ENCODE peak calls at places on chromosomes 4 and X, in six cellular contexts. V, O, U, N, H and W are unnamed samples.

GRCh38 chrX:65871671-65872311 is 168.1 kb downstream of the VSIG4 start:
- DNase-seq in V (no peak), O (no peak), U (no peak), N (peak; percentile 64), H (peak; percentile 50), W (no peak)

GRCh38 chrX:135295238-135295943 is 13.9 kb upstream of the ETDC start:
- DNase-seq in V (no peak), O (peak; percentile 59), U (no peak), N (peak; percentile 19), H (peak; percentile 9), W (peak; percentile 48)

GRCh38 chr4:91298156-91298700 is 1005.5 kb upstream of the GRID2 start:
- DNase-seq in V (no peak), O (no peak), U (no peak), N (no peak), H (no peak), W (no peak)

GRCh38 chr4:8459867-8460453 is 19.4 kb downstream of the TRMT44 start:
- DNase-seq in V (no peak), O (no peak), U (no peak), N (peak; percentile 64), H (no peak), W (no peak)

GRCh38 chr4:174808836-174809235 is 20.2 kb downstream of the GLRA3 start:
- DNase-seq in V (no peak), O (no peak), U (no peak), N (no peak), H (no peak), W (no peak)

GRCh38 chr4:1824746-1825145 is 31.2 kb downstream of the LETM1 start:
- DNase-seq in V (no peak), O (no peak), U (no peak), N (no peak), H (no peak), W (no peak)

GRCh38 chrX:111244238-111244750 is 26.0 kb downstream of the CAPN6 start:
- DNase-seq in V (no peak), O (peak; percentile 50), U (no peak), N (no peak), H (no peak), W (no peak)

GRCh38 chr4:151669990-151670389 is 90.8 kb downstream of the GATB start:
- DNase-seq in V (no peak), O (no peak), U (no peak), N (no peak), H (no peak), W (no peak)

GRCh38 chr4:38983756-38984647 is 48.2 kb downstream of the TMEM156 start:
- DNase-seq in V (no peak), O (peak; percentile 11), U (no peak), N (no peak), H (no peak), W (no peak)

GRCh38 chr4:100581337-100581736 is 63.5 kb upstream of the EMCN start:
- DNase-seq in V (no peak), O (no peak), U (no peak), N (no peak), H (no peak), W (no peak)

GRCh38 chr4:82247171-82247570 is 126.6 kb downstream of the HNRNPD start:
- DNase-seq in V (no peak), O (no peak), U (no peak), N (no peak), H (no peak), W (no peak)

GRCh38 chrX:118724775-118725174 is 2.6 kb upstream of the IL13RA1 start:
- DNase-seq in V (no peak), O (no peak), U (no peak), N (no peak), H (no peak), W (no peak)

GRCh38 chr4:2910409-2910808 is 52.8 kb downstream of the NOP14 start:
- DNase-seq in V (no peak), O (no peak), U (no peak), N (no peak), H (no peak), W (no peak)

GRCh38 chr4:153771058-153771457 is 11.2 kb upstream of the RNF175 start:
- DNase-seq in V (no peak), O (no peak), U (no peak), N (no peak), H (no peak), W (no peak)

GRCh38 chr4:70632028-70632427 is 3.5 kb downstream of the ENAM start:
- DNase-seq in V (no peak), O (no peak), U (no peak), N (no peak), H (no peak), W (no peak)

GRCh38 chr4:109818268-109818667 is 2.7 kb downstream of the GAR1 start:
- DNase-seq in V (no peak), O (no peak), U (no peak), N (no peak), H (no peak), W (no peak)

GRCh38 chr4:3384771-3385701 is 56.7 kb upstream of the HGFAC start:
- DNase-seq in V (no peak), O (no peak), U (no peak), N (peak; percentile 41), H (no peak), W (peak; percentile 83)

GRCh38 chrX:150643271-150643670 is 49.9 kb upstream of the MTMR1 start:
- DNase-seq in V (no peak), O (no peak), U (no peak), N (no peak), H (no peak), W (no peak)

GRCh38 chr4:130812117-130812765 is 1716.3 kb downstream of the C4orf33 start:
- DNase-seq in V (no peak), O (no peak), U (no peak), N (no peak), H (no peak), W (no peak)

GRCh38 chrX:107686792-107687191 is 58.5 kb downstream of the PRPS1 start:
- DNase-seq in V (no peak), O (no peak), U (no peak), N (no peak), H (no peak), W (no peak)

GRCh38 chr4:55635282-55635681 is 816 bp downstream of the NMU start:
- DNase-seq in V (no peak), O (peak; percentile 32), U (no peak), N (no peak), H (no peak), W (no peak)

GRCh38 chr4:171265190-171265818 is 547.9 kb upstream of the GALNTL6 start:
- DNase-seq in V (no peak), O (no peak), U (no peak), N (no peak), H (no peak), W (no peak)

GRCh38 chrX:13215729-13216128 is 104.1 kb downstream of the ATXN3L start:
- DNase-seq in V (no peak), O (no peak), U (no peak), N (no peak), H (no peak), W (no peak)

GRCh38 chr4:95534032-95534431 is 14.7 kb downstream of the UNC5C start:
- DNase-seq in V (no peak), O (no peak), U (no peak), N (no peak), H (no peak), W (no peak)

GRCh38 chrX:96713303-96713702 is 28.7 kb downstream of the DIAPH2 start:
- DNase-seq in V (no peak), O (no peak), U (no peak), N (peak; percentile 10), H (no peak), W (no peak)

DNA sequence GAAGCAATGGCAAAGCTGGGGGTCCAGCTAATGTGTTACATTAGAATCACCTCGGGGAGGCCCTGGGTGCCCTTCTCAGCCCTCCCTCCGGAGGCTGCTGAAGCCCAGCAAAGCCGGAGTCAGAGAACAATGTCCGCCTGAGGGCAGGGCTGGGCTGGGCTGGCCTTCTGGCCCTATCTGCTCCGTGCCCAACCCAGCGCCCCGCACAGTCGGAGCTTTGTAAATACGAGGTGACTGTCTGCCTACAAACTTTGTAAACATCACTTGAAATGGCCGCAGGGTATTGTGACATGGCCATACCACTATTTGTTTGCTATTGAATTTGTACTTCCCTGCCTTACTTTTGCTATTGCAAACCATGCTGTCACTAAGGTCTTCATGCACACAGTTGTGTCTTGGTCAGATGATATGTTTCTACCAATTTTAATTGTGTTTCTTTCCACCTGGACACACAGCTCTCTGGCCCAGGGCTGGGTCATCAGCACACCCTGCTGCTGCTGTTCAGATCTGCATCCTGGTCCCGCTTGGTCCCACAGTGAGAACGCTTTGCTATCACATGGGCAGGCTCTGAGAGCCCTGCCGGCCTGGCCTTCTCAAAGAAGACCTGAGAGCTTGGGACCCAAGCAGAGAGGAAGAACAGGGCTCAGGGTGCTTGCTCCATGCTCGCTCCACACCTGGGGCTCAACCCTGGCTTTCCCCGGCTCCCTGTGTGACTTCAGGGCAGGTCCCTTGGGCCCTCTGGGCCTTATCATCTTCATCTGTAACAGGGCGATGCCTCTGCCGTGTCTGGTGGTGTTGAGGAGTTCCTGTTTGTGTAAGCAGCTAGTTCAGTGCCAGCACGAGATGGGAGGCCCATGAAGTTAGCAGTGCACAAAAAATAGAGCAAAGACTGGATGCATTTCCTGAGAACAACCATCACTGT is 2.2 kb downstream of the S100P start:
- DNase-seq in V (peak; percentile 92), O (peak; percentile 11), U (no peak), N (peak; percentile 71), H (no peak), W (no peak)
- H3K4me1 ChIP-seq in V (peaks cover 3% of the 10 kb centered on the region), O (peaks cover 19% of the 10 kb centered on the region), U (peaks cover 16% of the 10 kb centered on the region), N (no peaks in the 10 kb centered on the region), H (peaks cover 5% of the 10 kb centered on the region), W (peaks cover 51% of the 10 kb centered on the region)

GRCh38 chr4:677431-678293 is 3.3 kb downstream of the MYL5 start:
- DNase-seq in V (no peak), O (no peak), U (no peak), N (peak; percentile 42), H (no peak), W (no peak)
- TF ChIP-seq POLR2AphosphoS5 in V (no peak), O (no peak), U (no peak), N (no peak), H (no peak), W (no peak)

DNA sequence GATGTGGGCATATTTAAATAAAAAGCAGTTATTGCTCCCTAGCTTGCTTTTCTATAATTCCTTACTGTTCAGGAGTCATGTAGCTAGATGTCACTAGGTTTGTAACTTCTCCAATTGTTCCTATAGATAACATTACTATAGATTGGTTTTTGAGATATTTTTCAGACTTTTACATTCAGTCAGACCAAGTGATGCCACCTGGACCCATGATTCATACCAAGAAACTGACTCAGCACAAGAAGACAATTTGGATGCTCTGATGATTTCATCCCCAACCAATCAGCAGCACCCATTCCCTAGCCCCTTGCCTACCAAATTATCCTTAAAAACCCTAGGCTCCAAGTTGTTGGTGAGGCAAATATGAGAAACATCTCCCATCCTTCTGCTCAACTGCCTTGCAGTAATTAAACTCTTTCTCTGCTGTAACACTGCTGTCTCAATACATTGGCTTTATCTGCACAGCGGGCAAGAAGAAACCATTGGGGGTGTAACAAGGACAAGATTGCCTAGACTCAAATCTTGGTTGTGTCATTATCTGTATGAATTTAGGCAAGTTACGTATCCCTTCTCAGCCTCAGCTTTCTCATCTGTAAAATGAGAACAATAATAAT is 11.8 kb upstream of the NEIL3 start:
- DNase-seq in V (no peak), O (no peak), U (no peak), N (no peak), H (no peak), W (no peak)
- H3K4me1 ChIP-seq in V (no peaks in the 10 kb centered on the region), O (no peaks in the 10 kb centered on the region), U (no peaks in the 10 kb centered on the region), N (no peaks in the 10 kb centered on the region), H (no peaks in the 10 kb centered on the region), W (no peaks in the 10 kb centered on the region)

DNA sequence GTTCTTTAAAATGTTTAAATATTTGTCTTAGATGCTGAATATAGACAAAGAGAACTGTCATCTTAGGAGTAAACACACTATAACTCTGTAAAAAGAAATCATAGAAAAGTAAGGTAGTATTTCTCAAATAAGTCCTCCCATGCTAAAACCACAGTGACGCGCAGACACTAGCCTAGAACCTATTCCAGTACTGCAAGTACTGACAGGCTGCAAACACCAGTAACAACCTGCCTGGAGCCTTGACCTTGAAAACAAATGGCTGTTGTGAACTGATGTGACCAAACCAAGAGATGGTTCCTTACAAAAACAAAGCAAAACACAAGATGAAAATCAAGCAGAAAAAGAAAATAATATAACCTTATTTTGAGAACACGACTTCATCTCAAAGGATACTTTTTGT is 8.5 kb downstream of the TIFA start:
- DNase-seq in V (no peak), O (no peak), U (no peak), N (no peak), H (no peak), W (no peak)
- TF ChIP-seq POLR2AphosphoS5 in V (no peak), O (no peak), U (no peak), N (no peak), H (no peak), W (no peak)